ENCODE peak calls at places on chromosomes 3 and 15, in four cellular contexts. One of them, this sample, is unnamed.

GRCh38 chr3:47669026-47669749 is 90.5 kb upstream of the CSPG5 start:
- DNase-seq in EH: peak; percentile 44
- DNase-seq in activated CD8-positive, alpha-beta memory T cell treated with anti-CD3 and anti-CD28 coated beads, Interleukin-2, amount 50 U/mL, for 48 hours: no peak
- DNase-seq in NCI-H1436: no peak
- DNase-seq in this sample: no peak

GRCh38 chr3:178195824-178196223 is 340.4 kb upstream of the KCNMB2 start:
- DNase-seq in EH: peak; percentile 78
- DNase-seq in activated CD8-positive, alpha-beta memory T cell treated with anti-CD3 and anti-CD28 coated beads, Interleukin-2, amount 50 U/mL, for 48 hours: no peak
- DNase-seq in NCI-H1436: no peak
- DNase-seq in this sample: no peak

GRCh38 chr3:184466413-184466960 is 86.6 kb downstream of the CHRD start:
- DNase-seq in EH: no peak
- DNase-seq in activated CD8-positive, alpha-beta memory T cell treated with anti-CD3 and anti-CD28 coated beads, Interleukin-2, amount 50 U/mL, for 48 hours: no peak
- DNase-seq in NCI-H1436: no peak
- DNase-seq in this sample: no peak

GRCh38 chr3:181210275-181210674 is 220.7 kb upstream of the DNAJC19 start:
- DNase-seq in EH: no peak
- DNase-seq in activated CD8-positive, alpha-beta memory T cell treated with anti-CD3 and anti-CD28 coated beads, Interleukin-2, amount 50 U/mL, for 48 hours: no peak
- DNase-seq in NCI-H1436: peak; percentile 31
- DNase-seq in this sample: no peak

GRCh38 chr3:44339990-44340389 is 1.4 kb downstream of the TCAIM start:
- DNase-seq in EH: no peak
- DNase-seq in activated CD8-positive, alpha-beta memory T cell treated with anti-CD3 and anti-CD28 coated beads, Interleukin-2, amount 50 U/mL, for 48 hours: no peak
- DNase-seq in NCI-H1436: no peak
- DNase-seq in this sample: no peak

GRCh38 chr15:91126080-91126479 is 26.0 kb downstream of the SV2B start:
- DNase-seq in EH: no peak
- DNase-seq in activated CD8-positive, alpha-beta memory T cell treated with anti-CD3 and anti-CD28 coated beads, Interleukin-2, amount 50 U/mL, for 48 hours: no peak
- DNase-seq in NCI-H1436: no peak
- DNase-seq in this sample: no peak

GRCh38 chr15:29612701-29613100 is 209.6 kb downstream of the TJP1 start:
- DNase-seq in EH: peak; percentile 66
- DNase-seq in activated CD8-positive, alpha-beta memory T cell treated with anti-CD3 and anti-CD28 coated beads, Interleukin-2, amount 50 U/mL, for 48 hours: no peak
- DNase-seq in NCI-H1436: no peak
- DNase-seq in this sample: no peak

GRCh38 chr3:52247455-52248164 is 2.1 kb downstream of the PPM1M start:
- DNase-seq in EH: no peak
- DNase-seq in activated CD8-positive, alpha-beta memory T cell treated with anti-CD3 and anti-CD28 coated beads, Interleukin-2, amount 50 U/mL, for 48 hours: peak; percentile 49
- DNase-seq in NCI-H1436: no peak
- DNase-seq in this sample: no peak

GRCh38 chr3:96994995-96995394 is 180.6 kb downstream of the EPHA6 start:
- DNase-seq in EH: no peak
- DNase-seq in activated CD8-positive, alpha-beta memory T cell treated with anti-CD3 and anti-CD28 coated beads, Interleukin-2, amount 50 U/mL, for 48 hours: no peak
- DNase-seq in NCI-H1436: no peak
- DNase-seq in this sample: no peak

GRCh38 chr15:38253448-38253847 is 812 bp downstream of the SPRED1 start:
- DNase-seq in EH: peak; percentile 80
- DNase-seq in activated CD8-positive, alpha-beta memory T cell treated with anti-CD3 and anti-CD28 coated beads, Interleukin-2, amount 50 U/mL, for 48 hours: no peak
- DNase-seq in NCI-H1436: no peak
- DNase-seq in this sample: no peak

GRCh38 chr15:61119556-61119955 is 109.5 kb downstream of the RORA start:
- DNase-seq in EH: no peak
- DNase-seq in activated CD8-positive, alpha-beta memory T cell treated with anti-CD3 and anti-CD28 coated beads, Interleukin-2, amount 50 U/mL, for 48 hours: no peak
- DNase-seq in NCI-H1436: no peak
- DNase-seq in this sample: no peak

GRCh38 chr3:127043041-127043641 is 60.2 kb downstream of the PLXNA1 start:
- DNase-seq in EH: no peak
- DNase-seq in activated CD8-positive, alpha-beta memory T cell treated with anti-CD3 and anti-CD28 coated beads, Interleukin-2, amount 50 U/mL, for 48 hours: no peak
- DNase-seq in NCI-H1436: no peak
- DNase-seq in this sample: no peak

GRCh38 chr15:95512906-95513305 is 817.6 kb upstream of the NR2F2 start:
- DNase-seq in EH: no peak
- DNase-seq in activated CD8-positive, alpha-beta memory T cell treated with anti-CD3 and anti-CD28 coated beads, Interleukin-2, amount 50 U/mL, for 48 hours: no peak
- DNase-seq in NCI-H1436: no peak
- DNase-seq in this sample: no peak

GRCh38 chr3:126370606-126371005 is 13.4 kb upstream of the KLF15 start:
- DNase-seq in EH: no peak
- DNase-seq in activated CD8-positive, alpha-beta memory T cell treated with anti-CD3 and anti-CD28 coated beads, Interleukin-2, amount 50 U/mL, for 48 hours: no peak
- DNase-seq in NCI-H1436: no peak
- DNase-seq in this sample: no peak

GRCh38 chr3:195699860-195700259 is 20.9 kb upstream of the MUC20 start:
- DNase-seq in EH: no peak
- DNase-seq in activated CD8-positive, alpha-beta memory T cell treated with anti-CD3 and anti-CD28 coated beads, Interleukin-2, amount 50 U/mL, for 48 hours: peak; percentile 42
- DNase-seq in NCI-H1436: no peak
- DNase-seq in this sample: no peak

GRCh38 chr3:105647047-105647446 is 221.8 kb downstream of the CBLB start:
- DNase-seq in EH: peak; percentile 94
- DNase-seq in activated CD8-positive, alpha-beta memory T cell treated with anti-CD3 and anti-CD28 coated beads, Interleukin-2, amount 50 U/mL, for 48 hours: no peak
- DNase-seq in NCI-H1436: no peak
- DNase-seq in this sample: no peak

GRCh38 chr3:47409284-47409683 is 28.5 kb downstream of the PTPN23 start:
- DNase-seq in EH: no peak
- DNase-seq in activated CD8-positive, alpha-beta memory T cell treated with anti-CD3 and anti-CD28 coated beads, Interleukin-2, amount 50 U/mL, for 48 hours: no peak
- DNase-seq in NCI-H1436: no peak
- DNase-seq in this sample: no peak

GRCh38 chr15:89642106-89642505 is 13.2 kb downstream of the KIF7 start:
- DNase-seq in EH: no peak
- DNase-seq in activated CD8-positive, alpha-beta memory T cell treated with anti-CD3 and anti-CD28 coated beads, Interleukin-2, amount 50 U/mL, for 48 hours: peak; percentile 35
- DNase-seq in NCI-H1436: no peak
- DNase-seq in this sample: no peak

GRCh38 chr15:25171111-25171811 is 216.5 kb downstream of the SNRPN start:
- DNase-seq in EH: no peak
- DNase-seq in activated CD8-positive, alpha-beta memory T cell treated with anti-CD3 and anti-CD28 coated beads, Interleukin-2, amount 50 U/mL, for 48 hours: peak; percentile 17
- DNase-seq in NCI-H1436: no peak
- DNase-seq in this sample: no peak

GRCh38 chr3:129793947-129794318 is 99.6 kb downstream of the TMCC1 start:
- DNase-seq in EH: no peak
- DNase-seq in activated CD8-positive, alpha-beta memory T cell treated with anti-CD3 and anti-CD28 coated beads, Interleukin-2, amount 50 U/mL, for 48 hours: no peak
- DNase-seq in NCI-H1436: peak; percentile 6
- DNase-seq in this sample: no peak

GRCh38 chr3:122298239-122298638 is 26.8 kb upstream of the CSTA start:
- DNase-seq in EH: no peak
- DNase-seq in activated CD8-positive, alpha-beta memory T cell treated with anti-CD3 and anti-CD28 coated beads, Interleukin-2, amount 50 U/mL, for 48 hours: no peak
- DNase-seq in NCI-H1436: no peak
- DNase-seq in this sample: no peak

GRCh38 chr15:68774521-68775293 is 46.0 kb downstream of the ANP32A start:
- DNase-seq in EH: peak; percentile 68
- DNase-seq in activated CD8-positive, alpha-beta memory T cell treated with anti-CD3 and anti-CD28 coated beads, Interleukin-2, amount 50 U/mL, for 48 hours: no peak
- DNase-seq in NCI-H1436: no peak
- DNase-seq in this sample: no peak

GRCh38 chr3:131738095-131738494 is 235.3 kb upstream of the MRPL3 start:
- DNase-seq in EH: peak; percentile 52
- DNase-seq in activated CD8-positive, alpha-beta memory T cell treated with anti-CD3 and anti-CD28 coated beads, Interleukin-2, amount 50 U/mL, for 48 hours: no peak
- DNase-seq in NCI-H1436: no peak
- DNase-seq in this sample: no peak

GRCh38 chr3:101509811-101510210 is 3.2 kb downstream of the SENP7 start:
- DNase-seq in EH: peak; percentile 83
- DNase-seq in activated CD8-positive, alpha-beta memory T cell treated with anti-CD3 and anti-CD28 coated beads, Interleukin-2, amount 50 U/mL, for 48 hours: no peak
- DNase-seq in NCI-H1436: no peak
- DNase-seq in this sample: no peak

GRCh38 chr3:172179680-172180399 is 140.5 kb downstream of the FNDC3B start:
- DNase-seq in EH: no peak
- DNase-seq in activated CD8-positive, alpha-beta memory T cell treated with anti-CD3 and anti-CD28 coated beads, Interleukin-2, amount 50 U/mL, for 48 hours: no peak
- DNase-seq in NCI-H1436: no peak
- DNase-seq in this sample: no peak

GRCh38 chr3:11077466-11077865 is 76.8 kb upstream of the HRH1 start:
- DNase-seq in EH: peak; percentile 58
- DNase-seq in activated CD8-positive, alpha-beta memory T cell treated with anti-CD3 and anti-CD28 coated beads, Interleukin-2, amount 50 U/mL, for 48 hours: no peak
- DNase-seq in NCI-H1436: no peak
- DNase-seq in this sample: no peak

GRCh38 chr3:42662813-42663535 is 9.5 kb downstream of the ZBTB47 start:
- DNase-seq in EH: no peak
- DNase-seq in activated CD8-positive, alpha-beta memory T cell treated with anti-CD3 and anti-CD28 coated beads, Interleukin-2, amount 50 U/mL, for 48 hours: peak; percentile 41
- DNase-seq in NCI-H1436: no peak
- DNase-seq in this sample: no peak

GRCh38 chr15:80768158-80768557 is 11.0 kb upstream of the CEMIP start:
- DNase-seq in EH: no peak
- DNase-seq in activated CD8-positive, alpha-beta memory T cell treated with anti-CD3 and anti-CD28 coated beads, Interleukin-2, amount 50 U/mL, for 48 hours: no peak
- DNase-seq in NCI-H1436: no peak
- DNase-seq in this sample: no peak

GRCh38 chr3:27669505-27670085 is 52.5 kb downstream of the EOMES start:
- DNase-seq in EH: no peak
- DNase-seq in activated CD8-positive, alpha-beta memory T cell treated with anti-CD3 and anti-CD28 coated beads, Interleukin-2, amount 50 U/mL, for 48 hours: no peak
- DNase-seq in NCI-H1436: no peak
- DNase-seq in this sample: no peak

GRCh38 chr15:65869954-65870871 is 922 bp downstream of the RAB11A start:
- DNase-seq in EH: peak; percentile 52
- DNase-seq in activated CD8-positive, alpha-beta memory T cell treated with anti-CD3 and anti-CD28 coated beads, Interleukin-2, amount 50 U/mL, for 48 hours: peak; percentile 62
- DNase-seq in NCI-H1436: no peak
- DNase-seq in this sample: no peak

GRCh38 chr3:114552527-114552812 is 258.6 kb downstream of the TIGIT start:
- DNase-seq in EH: peak; percentile 63
- DNase-seq in activated CD8-positive, alpha-beta memory T cell treated with anti-CD3 and anti-CD28 coated beads, Interleukin-2, amount 50 U/mL, for 48 hours: no peak
- DNase-seq in NCI-H1436: no peak
- DNase-seq in this sample: no peak

GRCh38 chr15:75081150-75081549 is 57.8 kb downstream of the PPCDC start:
- DNase-seq in EH: no peak
- DNase-seq in activated CD8-positive, alpha-beta memory T cell treated with anti-CD3 and anti-CD28 coated beads, Interleukin-2, amount 50 U/mL, for 48 hours: no peak
- DNase-seq in NCI-H1436: no peak
- DNase-seq in this sample: no peak